ENCODE peak calls at places on chromosomes 16 and 17, in four cellular contexts. Z is PC-3, G is EL, E is neural progenitor cell. Y is an unnamed sample.

GRCh38 chr17:76491271-76492184 is 9.7 kb downstream of the RHBDF2 start:
- DNase-seq in Z (no peak), E (no peak), G (no peak), Y (no peak)

GRCh38 chr17:30296499-30297038 is 4.8 kb upstream of the BLMH start:
- DNase-seq in Z (no peak), E (no peak), G (peak), Y (no peak)

GRCh38 chr17:57937492-57937891 is 17.7 kb downstream of the CUEDC1 start:
- DNase-seq in G (no peak), Z (no peak), E (no peak), Y (no peak)

GRCh38 chr17:42065201-42065600 is 14.8 kb upstream of the C17orf113 start:
- DNase-seq in Z (no peak), G (no peak), E (no peak), Y (no peak)

GRCh38 chr16:55480228-55480655 is 1.2 kb downstream of the MMP2 start:
- DNase-seq in E (peak), G (peak), Z (peak), Y (peak)

GRCh38 chr17:32769846-32770245 is 107.1 kb downstream of the MYO1D start:
- DNase-seq in Z (peak), E (peak), G (no peak), Y (no peak)

GRCh38 chr16:71412270-71413160 is 29.3 kb downstream of the TLE7 start:
- DNase-seq in E (peak), Z (peak), G (peak), Y (peak)

GRCh38 chr16:4780235-4780634 is 7.9 kb downstream of the SEPTIN12 start:
- DNase-seq in Z (peak), G (peak), E (no peak), Y (no peak)

Y was measured in endothelial cell of umbilical vein.